ENCODE peak calls at places on chromosomes 13 and 19, in six cellular contexts. C, U, N, F, Q and O are unnamed samples.

GRCh38 chr13:36979361-36980040 is 19.6 kb downstream of the ALG5 start:
- DNase-seq in C (no peak), U (no peak), N (no peak), F (no peak), Q (no peak), O (no peak)

GRCh38 chr13:110912651-110913051 is 2.2 kb downstream of the ANKRD10 start:
- DNase-seq in C (peak), U (no peak), N (no peak), F (no peak), Q (no peak), O (peak)

GRCh38 chr19:31448221-31448657 is 99.0 kb upstream of the TSHZ3 start:
- DNase-seq in C (no peak), U (no peak), N (peak), F (peak), Q (no peak), O (no peak)

GRCh38 chr19:46303702-46304397 is 7.0 kb downstream of the HIF3A start:
- DNase-seq in C (peak), U (no peak), N (peak), F (peak), Q (no peak), O (no peak)

GRCh38 chr19:43699506-43700367 is 16.1 kb upstream of the IRGC start:
- DNase-seq in C (no peak), U (no peak), N (no peak), F (peak), Q (no peak), O (no peak)

GRCh38 chr19:48603449-48603848 is 3.1 kb upstream of the SPACA4 start:
- DNase-seq in C (no peak), U (no peak), N (no peak), F (no peak), Q (no peak), O (no peak)

GRCh38 chr13:97134364-97135095 is 87.6 kb upstream of the MBNL2 start:
- DNase-seq in C (no peak), U (no peak), N (no peak), F (no peak), Q (no peak), O (no peak)

GRCh38 chr13:110559429-110559943 is 2.0 kb downstream of the RAB20 start:
- DNase-seq in C (no peak), U (no peak), N (peak), F (peak), Q (no peak), O (no peak)

GRCh38 chr13:64924401-64924800 is 2305.7 kb downstream of the PCDH9 start:
- DNase-seq in C (no peak), U (no peak), N (no peak), F (no peak), Q (no peak), O (no peak)

GRCh38 chr13:97257800-97258799 is 36.0 kb downstream of the MBNL2 start:
- DNase-seq in C (peak), U (no peak), N (peak), F (no peak), Q (no peak), O (peak)

GRCh38 chr19:38039966-38040365 is 133.0 kb downstream of the SIPA1L3 start:
- DNase-seq in C (no peak), U (no peak), N (no peak), F (no peak), Q (no peak), O (no peak)

GRCh38 chr19:13100031-13100588 is 2.5 kb downstream of the LYL1 start:
- DNase-seq in C (peak), U (no peak), N (no peak), F (no peak), Q (peak), O (peak)

GRCh38 chr13:50650936-50651638 is 192.4 kb downstream of the DLEU7 start:
- DNase-seq in C (no peak), U (no peak), N (no peak), F (no peak), Q (no peak), O (no peak)

GRCh38 chr13:99992912-99993311 is 11.3 kb downstream of the ZIC2 start:
- DNase-seq in C (no peak), U (no peak), N (no peak), F (no peak), Q (no peak), O (peak)

GRCh38 chr13:80048802-80049201 is 292.1 kb downstream of the SPRY2 start:
- DNase-seq in C (peak), U (no peak), N (peak), F (peak), Q (peak), O (peak)

GRCh38 chr13:74398599-74398998 is 264.4 kb upstream of the KLF12 start:
- DNase-seq in C (no peak), U (no peak), N (no peak), F (no peak), Q (no peak), O (no peak)

GRCh38 chr13:66994097-66994496 is 236.0 kb downstream of the PCDH9 start:
- DNase-seq in C (peak), U (no peak), N (peak), F (peak), Q (peak), O (no peak)

GRCh38 chr13:73060251-73061160 is 1.7 kb downstream of the KLF5 start:
- DNase-seq in C (peak), U (peak), N (peak), F (no peak), Q (no peak), O (peak)

GRCh38 chr19:44254496-44254895 is 5.2 kb upstream of the ZNF233 start:
- DNase-seq in C (no peak), U (no peak), N (no peak), F (no peak), Q (no peak), O (no peak)

GRCh38 chr19:33293255-33294057 is 8.9 kb downstream of the CEBPA start:
- DNase-seq in C (peak), U (peak), N (no peak), F (peak), Q (no peak), O (peak)

GRCh38 chr19:39277598-39277997 is 9.4 kb downstream of the IFNL2 start:
- DNase-seq in C (no peak), U (no peak), N (no peak), F (no peak), Q (no peak), O (no peak)

GRCh38 chr19:49331616-49332055 is 3.6 kb upstream of the CD37 start:
- DNase-seq in C (peak), U (no peak), N (peak), F (no peak), Q (peak), O (peak)

GRCh38 chr13:31725841-31726240 is 13.5 kb upstream of the RXFP2 start:
- DNase-seq in C (no peak), U (no peak), N (no peak), F (no peak), Q (no peak), O (no peak)

GRCh38 chr13:33610471-33611015 is 207.4 kb upstream of the RFC3 start:
- DNase-seq in C (no peak), U (peak), N (no peak), F (peak), Q (peak), O (peak)

DNA sequence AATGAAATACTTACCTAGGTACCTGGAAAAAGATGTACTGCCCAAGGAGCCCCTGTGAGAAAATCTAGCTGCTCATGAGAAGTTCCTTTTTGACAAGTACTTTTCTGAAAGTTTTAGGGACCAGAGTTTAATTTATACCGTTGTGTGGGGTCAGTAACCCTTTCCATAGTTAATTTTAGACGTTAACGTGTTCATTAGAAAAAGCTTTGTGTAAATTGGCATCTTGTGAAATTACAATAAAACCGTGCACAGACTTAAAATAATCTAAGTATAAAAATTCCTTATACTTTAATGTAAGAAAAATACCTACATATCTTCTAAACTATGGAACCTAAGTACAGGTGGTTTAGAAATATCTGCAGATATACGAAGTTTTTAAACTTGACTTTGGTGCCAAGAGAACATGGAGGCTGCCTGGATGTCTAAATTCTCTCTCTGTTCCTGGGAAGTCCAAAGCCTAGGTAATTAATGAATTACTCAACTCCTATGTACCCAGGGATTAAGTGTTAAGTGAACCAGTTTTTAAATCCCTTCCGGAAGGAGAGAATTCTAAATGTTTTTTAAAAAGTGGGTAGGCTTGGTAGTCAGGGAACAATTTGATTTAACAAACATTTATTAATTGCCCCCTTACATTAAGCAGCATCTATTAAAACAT is 50.2 kb upstream of the PDX1 start:
- DNase-seq in C (no peak), U (no peak), N (no peak), F (no peak), Q (no peak), O (no peak)
- TF ChIP-seq POLR2A in C (no peak), U (no peak), N (no peak), F (no peak), Q (no peak), O (no peak)

GRCh38 chr19:3351702-3352447 is 14.5 kb upstream of the NFIC start:
- DNase-seq in C (no peak), U (no peak), N (no peak), F (no peak), Q (no peak), O (no peak)
- TF ChIP-seq POLR2A in C (no peak), U (no peak), N (no peak), F (no peak), Q (no peak), O (no peak)

GRCh38 chr19:34426096-34426661 is 2.0 kb upstream of the UBA2 start:
- DNase-seq in C (no peak), U (no peak), N (no peak), F (no peak), Q (no peak), O (no peak)

GRCh38 chr19:34431681-34432402 is 3.7 kb downstream of the UBA2 start:
- DNase-seq in C (no peak), U (no peak), N (no peak), F (no peak), Q (no peak), O (no peak)

GRCh38 chr19:34429553-34429952 is 1.4 kb downstream of the UBA2 start:
- DNase-seq in C (no peak), U (no peak), N (no peak), F (no peak), Q (no peak), O (no peak)

GRCh38 chr19:34430738-34431625 is 2.8 kb downstream of the UBA2 start:
- DNase-seq in C (peak), U (no peak), N (no peak), F (no peak), Q (no peak), O (peak)

DNA sequence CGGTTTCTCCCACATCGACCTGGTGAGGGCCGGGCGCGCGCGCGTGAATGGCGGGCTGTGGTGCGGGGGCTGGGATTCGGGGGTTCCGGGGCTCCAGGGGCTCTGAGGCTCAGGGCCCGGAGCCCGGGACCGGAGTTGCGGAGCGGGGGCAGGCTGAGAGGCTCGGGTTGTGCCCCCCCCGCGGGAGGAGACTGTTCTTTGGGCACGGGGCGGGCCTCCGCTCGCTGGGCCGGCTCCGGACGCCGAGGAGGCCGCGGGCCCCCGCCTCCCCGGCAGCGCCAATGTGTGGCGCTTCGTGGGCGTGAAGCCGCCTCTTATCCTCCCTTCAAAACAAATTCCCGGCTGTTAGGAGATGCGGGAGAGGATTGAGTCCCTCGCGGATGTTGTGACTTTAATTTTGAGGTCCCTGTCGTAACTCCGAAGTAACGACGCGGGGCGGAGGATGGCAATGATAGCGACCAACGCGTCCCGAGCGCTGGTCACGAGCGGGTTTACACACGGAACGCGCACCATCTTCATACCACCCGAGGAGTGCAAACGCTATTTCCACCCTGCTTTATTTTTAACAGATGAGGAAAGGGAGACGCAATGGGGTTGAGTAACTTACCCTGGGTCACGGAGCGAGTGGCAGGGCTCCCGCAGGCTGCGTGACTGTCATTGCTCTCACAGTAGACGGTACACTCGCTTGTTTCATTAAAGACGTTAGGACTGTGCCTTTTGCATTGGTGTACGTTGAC is 536 bp downstream of the UBA2 start:
- DNase-seq in C (peak), U (peak), N (no peak), F (peak), Q (no peak), O (peak)
- TF ChIP-seq POLR2A in C (no peak), U (no peak), N (no peak), F (no peak), Q (no peak), O (no peak)

GRCh38 chr19:2627319-2627829 is 75.1 kb downstream of the GNG7 start:
- DNase-seq in C (no peak), U (peak), N (peak), F (peak), Q (peak), O (peak)
- TF ChIP-seq POLR2A in C (no peak), U (no peak), N (no peak), F (peak), Q (peak), O (no peak)

DNA sequence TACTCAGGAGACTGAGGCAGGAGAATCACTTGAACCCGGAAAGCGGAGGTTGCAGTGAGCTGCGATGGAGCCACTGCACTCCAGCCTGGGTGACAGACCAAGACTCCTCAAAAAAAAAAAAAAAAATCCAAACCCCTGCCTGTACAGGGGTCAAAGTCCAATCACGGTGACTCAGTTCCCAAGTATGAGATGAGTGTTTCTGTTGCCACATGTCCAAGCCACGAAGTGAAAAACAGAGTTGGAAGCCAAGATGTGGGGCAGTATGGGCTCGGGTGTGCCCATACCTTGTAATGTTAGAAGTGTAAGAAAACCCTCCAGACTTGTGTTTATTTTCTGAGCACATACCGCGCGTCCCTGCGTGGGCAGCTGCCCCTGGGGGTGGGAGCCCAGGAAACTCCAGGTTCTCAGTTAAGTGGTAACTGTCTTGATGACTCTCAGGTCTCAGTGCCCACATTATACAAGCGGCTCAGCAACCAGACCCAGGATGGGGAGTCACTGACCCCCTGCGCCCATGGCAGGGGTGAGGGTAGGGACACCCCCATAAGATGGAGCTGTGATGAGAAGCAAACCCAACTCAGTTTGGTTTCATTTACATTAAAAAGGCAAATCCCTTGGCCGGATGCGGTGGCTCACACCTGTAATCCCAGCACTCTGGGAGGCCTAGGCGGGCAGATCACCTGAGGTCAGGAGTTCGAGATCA is 1.2 kb upstream of the GPX4 start:
- DNase-seq in C (peak), U (peak), N (peak), F (peak), Q (no peak), O (peak)
- TF ChIP-seq POLR2A in C (no peak), U (no peak), N (no peak), F (no peak), Q (no peak), O (no peak)

GRCh38 chr13:39353988-39354387 is 249.0 kb downstream of the LHFPL6 start:
- DNase-seq in C (no peak), U (no peak), N (no peak), F (no peak), Q (no peak), O (no peak)

GRCh38 chr13:39349391-39349790 is 253.6 kb downstream of the LHFPL6 start:
- DNase-seq in C (no peak), U (no peak), N (no peak), F (no peak), Q (no peak), O (no peak)

GRCh38 chr13:39347926-39348901 is 254.8 kb downstream of the LHFPL6 start:
- DNase-seq in C (peak), U (no peak), N (no peak), F (no peak), Q (no peak), O (no peak)

DNA sequence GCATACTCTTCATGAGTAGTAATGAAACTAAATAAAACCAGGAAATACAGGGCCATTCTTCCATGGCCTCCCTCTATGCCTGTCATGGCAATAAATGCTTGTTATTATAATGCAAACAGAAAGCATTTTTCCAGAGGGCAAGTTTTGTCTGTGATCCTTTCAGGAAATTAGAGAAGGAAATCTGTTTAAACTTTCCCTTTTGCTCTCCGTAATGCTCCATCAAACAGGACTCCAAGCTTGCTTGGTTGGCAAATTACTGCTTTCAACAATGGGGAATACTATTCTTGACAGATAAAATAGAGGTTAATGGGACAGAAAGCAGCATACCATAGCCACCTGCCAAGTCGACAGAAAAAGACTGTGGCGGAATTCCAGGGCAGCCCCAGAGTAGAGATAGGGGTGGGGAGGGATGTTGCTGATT is 252.5 kb downstream of the LHFPL6 start:
- DNase-seq in C (no peak), U (no peak), N (no peak), F (no peak), Q (no peak), O (no peak)
- TF ChIP-seq POLR2A in C (no peak), U (no peak), N (no peak), F (no peak), Q (no peak), O (no peak)

GRCh38 chr19:55146648-55147218 is 2.3 kb downstream of the TNNT1 start:
- DNase-seq in C (no peak), U (no peak), N (no peak), F (no peak), Q (no peak), O (peak)

GRCh38 chr19:55146078-55146647 is 2.8 kb downstream of the TNNT1 start:
- DNase-seq in C (peak), U (no peak), N (no peak), F (no peak), Q (no peak), O (peak)

GRCh38 chr19:55147408-55148251 is 1.4 kb downstream of the TNNT1 start:
- DNase-seq in C (no peak), U (no peak), N (no peak), F (no peak), Q (no peak), O (no peak)

GRCh38 chr19:55152017-55152416 is 3.0 kb upstream of the TNNT1 start:
- DNase-seq in C (no peak), U (no peak), N (no peak), F (no peak), Q (no peak), O (no peak)

DNA sequence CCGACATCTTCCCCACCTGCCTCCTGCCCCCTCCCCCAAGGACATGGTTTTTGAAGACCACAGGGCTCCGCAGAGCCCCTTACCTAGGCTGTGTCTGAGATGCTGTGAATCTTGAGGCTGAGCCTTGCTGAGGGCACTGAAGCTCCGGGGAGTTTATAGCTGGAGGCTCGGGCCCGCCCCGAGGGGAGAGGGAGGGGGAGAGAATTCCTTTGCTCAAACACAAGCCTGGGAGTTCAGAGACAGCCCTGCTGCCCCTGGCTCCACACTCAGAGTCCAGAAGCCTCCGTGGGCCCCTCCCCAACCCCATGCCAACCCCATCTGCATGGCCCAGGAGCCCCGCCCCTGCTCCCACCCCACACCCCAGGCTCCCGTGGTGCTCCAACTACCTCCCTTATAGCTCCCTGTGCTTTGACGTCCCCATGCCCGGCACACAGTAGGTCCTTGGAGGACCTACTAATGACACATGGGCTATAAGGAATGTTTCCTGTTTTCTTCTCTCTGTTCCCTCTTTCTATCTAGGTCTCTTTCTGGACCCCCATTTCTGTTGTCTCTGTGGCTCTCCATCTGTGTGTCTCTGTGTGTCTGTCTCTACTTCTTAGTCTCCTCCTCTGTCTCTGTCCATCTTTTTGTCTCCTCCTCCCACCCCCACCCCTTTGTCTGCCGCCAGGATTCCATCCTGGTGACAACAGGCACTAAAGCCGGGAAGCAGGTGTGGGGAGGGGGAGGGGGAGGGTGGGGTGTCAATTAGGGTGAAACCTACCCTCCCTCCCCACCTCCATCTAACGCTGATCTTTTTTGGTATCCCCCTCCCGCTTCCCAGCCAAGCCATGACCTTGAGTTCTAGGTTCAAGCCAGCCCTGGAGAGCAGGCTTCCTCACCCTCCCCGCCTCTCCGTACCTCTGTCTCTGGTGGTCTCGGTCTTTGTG is at the start of gene TNNT1:
- DNase-seq in C (no peak), U (no peak), N (no peak), F (no peak), Q (no peak), O (no peak)
- TF ChIP-seq POLR2A in C (no peak), U (no peak), N (no peak), F (no peak), Q (no peak), O (no peak)

GRCh38 chr19:10251792-10252694 is at the start of gene MRPL4:
- DNase-seq in C (peak), U (peak), N (peak), F (peak), Q (peak), O (peak)
- TF ChIP-seq POLR2A in C (peak), U (peak), N (no peak), F (peak), Q (peak), O (no peak)